ENCODE peak calls at places on chromosomes 6 and 20, in seven cellular contexts. H is stimulated activated CD4-positive, alpha-beta T cell treated with anti-CD3 and anti-CD28 coated beads, Interleukin-15, amount 100 ng/mL, for 24 hours; F is lower leg skin; Z is activated CD4-positive, alpha-beta T cell treated with anti-CD3 and anti-CD28 coated beads, Interleukin-2, amount 50 U/mL, for 1 hour; N is heart left ventricle; J is RPMI8226; E is epithelial cell of esophagus. V is an unnamed sample.

GRCh38 chr20:22579711-22580697 is 4.4 kb downstream of the FOXA2 start:
- DNase-seq in J (no peak), F (no peak), H (no peak), E (no peak), Z (no peak), N (no peak), V (no peak)

GRCh38 chr6:28927856-28928255 is 4.1 kb upstream of the TRIM27 start:
- DNase-seq in J (no peak), H (no peak), E (no peak), F (no peak), Z (no peak), N (no peak), V (no peak)

GRCh38 chr6:41519305-41519747 is 26.9 kb upstream of the FOXP4 start:
- DNase-seq in N (no peak), J (no peak), H (no peak), E (no peak), Z (no peak), F (no peak), V (no peak)

GRCh38 chr6:81937296-81937937 is 184.9 kb upstream of the TENT5A start:
- DNase-seq in E (peak), Z (no peak), J (no peak), N (no peak), F (no peak), H (no peak), V (no peak)

GRCh38 chr6:43226192-43226851 is 3.0 kb downstream of the DNPH1 start:
- DNase-seq in Z (no peak), E (no peak), N (no peak), H (no peak), F (no peak), J (no peak), V (no peak)

GRCh38 chr6:122042380-122042779 is 357.1 kb upstream of the HSF2 start:
- DNase-seq in Z (no peak), F (no peak), H (no peak), J (no peak), E (no peak), N (no peak), V (no peak)

GRCh38 chr6:131548441-131548840 is 24.6 kb upstream of the ARG1 start:
- DNase-seq in E (no peak), F (no peak), N (no peak), J (no peak), Z (no peak), H (no peak), V (no peak)

GRCh38 chr20:2329286-2329685 is 33.5 kb downstream of the TGM3 start:
- DNase-seq in F (no peak), N (no peak), J (no peak), H (no peak), Z (no peak), E (no peak), V (no peak)

GRCh38 chr20:30593572-30593971 is 663.9 kb upstream of the DEFB115 start:
- DNase-seq in Z (no peak), N (no peak), E (no peak), F (no peak), H (no peak), J (no peak), V (no peak)

GRCh38 chr6:75344455-75344854 is 59.9 kb upstream of the TMEM30A start:
- DNase-seq in N (no peak), E (no peak), F (no peak), H (no peak), J (no peak), Z (no peak), V (no peak)

V was measured in Karpas-422.